ENCODE peak calls at places on chromosome 14, in ten cellular contexts. B is neural crest cell; X is activated T-helper 1 cell treated with Interleukin-2 at 50 U/mL for 16 hours; M is ascending aorta; G is H4; Y is SW480; R is T-cell; O is CD4-positive, CD25-positive, alpha-beta regulatory T cell; Z is AG20443; T is Right ventricle myocardium inferior. J is an unnamed sample.

GRCh38 chr14:52692248-52692962 is 3.0 kb downstream of the ERO1A start:
- DNase-seq in O (no peak), B (no peak), T (no peak), M (no peak), G (no peak), Z (peak), R (peak), X (no peak), Y (no peak), J (peak)

GRCh38 chr14:87894920-87895319 is 98.1 kb downstream of the GALC start:
- DNase-seq in Y (no peak), Z (no peak), O (no peak), X (no peak), M (no peak), R (no peak), B (no peak), G (no peak), T (no peak), J (no peak)

GRCh38 chr14:50816419-50817047 is 14.4 kb downstream of the NIN start:
- DNase-seq in Z (no peak), B (no peak), Y (no peak), M (no peak), G (no peak), O (no peak), R (no peak), X (no peak), T (no peak), J (no peak)

GRCh38 chr14:26286806-26287205 is 311.0 kb downstream of the NOVA1 start:
- DNase-seq in O (no peak), M (no peak), Z (no peak), X (no peak), R (no peak), G (peak), Y (no peak), T (no peak), B (no peak), J (no peak)

GRCh38 chr14:100263141-100263540 is 24.2 kb downstream of the YY1 start:
- DNase-seq in Y (no peak), B (no peak), X (no peak), O (no peak), G (no peak), R (no peak), M (no peak), T (no peak), Z (peak), J (no peak)

GRCh38 chr14:99176156-99176945 is 95.6 kb downstream of the BCL11B start:
- DNase-seq in B (no peak), Z (no peak), Y (no peak), O (no peak), M (peak), G (no peak), T (no peak), X (no peak), R (no peak), J (no peak)

GRCh38 chr14:24395609-24396580 is 2.9 kb upstream of the NYNRIN start:
- DNase-seq in R (no peak), M (no peak), G (no peak), B (no peak), O (no peak), T (no peak), X (no peak), Z (no peak), Y (no peak), J (no peak)

GRCh38 chr14:100392266-100392850 is 69.2 kb downstream of the SLC25A47 start:
- DNase-seq in X (no peak), O (no peak), G (no peak), Z (no peak), M (no peak), B (no peak), Y (no peak), T (peak), R (no peak), J (no peak)